ENCODE peak calls at places on chromosomes 11 and 22, in nine cellular contexts. F is right atrium auricular region, P is breast epithelium, M is thoracic aorta, Z is fibroblast of pulmonary artery, O is astrocyte of the spinal cord, T is tibial artery, C is HFF-Myc, I is GM20000. Q is an unnamed sample.

GRCh38 chr22:37181681-37182080 is 6.4 kb downstream of the C1QTNF6 start:
- DNase-seq in T (no peak), M (no peak), C (no peak), I (no peak), P (no peak), O (no peak), F (no peak), Z (no peak), Q (no peak)

GRCh38 chr11:57777969-57778317 is 16.3 kb downstream of the CTNND1 start:
- DNase-seq in Z (peak), T (no peak), F (no peak), M (no peak), I (no peak), O (peak), C (no peak), P (no peak), Q (no peak)

GRCh38 chr11:119100246-119100959 is 1.2 kb downstream of the DPAGT1 start:
- DNase-seq in P (no peak), O (peak), F (no peak), T (no peak), M (no peak), I (no peak), Z (peak), C (no peak), Q (no peak)

GRCh38 chr11:73236205-73236765 is 18.2 kb downstream of the P2RY2 start:
- DNase-seq in I (no peak), P (no peak), Z (no peak), T (no peak), M (no peak), C (no peak), F (no peak), O (no peak), Q (no peak)

GRCh38 chr11:60781286-60782044 is 3.7 kb upstream of the MS4A10 start:
- DNase-seq in C (no peak), I (peak), Z (no peak), T (no peak), M (no peak), O (no peak), F (no peak), P (no peak), Q (no peak)

GRCh38 chr11:1706634-1707400 is 9.8 kb downstream of the KRTAP5-6 start:
- DNase-seq in Z (no peak), C (no peak), T (no peak), I (no peak), F (no peak), O (no peak), P (no peak), M (no peak), Q (no peak)

GRCh38 chr11:125960771-125961170 is 14.9 kb downstream of the VSIG10L2 start:
- DNase-seq in T (no peak), I (no peak), Z (no peak), C (no peak), M (no peak), P (no peak), O (no peak), F (no peak), Q (no peak)

GRCh38 chr11:108501396-108501795 is 3.2 kb upstream of the POGLUT3 start:
- DNase-seq in C (no peak), F (no peak), T (no peak), P (no peak), Z (no peak), I (no peak), O (no peak), M (no peak), Q (no peak)

GRCh38 chr22:24093855-24094254 is 82.8 kb downstream of the CABIN1 start:
- DNase-seq in T (peak), P (no peak), C (no peak), O (no peak), F (no peak), M (no peak), Z (no peak), I (no peak), Q (no peak)

GRCh38 chr11:8060801-8061554 is 20.0 kb upstream of the TUB start:
- DNase-seq in I (no peak), P (no peak), M (no peak), O (peak), Z (peak), C (no peak), T (peak), F (peak), Q (no peak)

GRCh38 chr22:19879248-19879575 is 24.5 kb upstream of the GNB1L start:
- DNase-seq in F (no peak), M (no peak), T (peak), O (no peak), C (no peak), Z (no peak), P (no peak), I (no peak), Q (no peak)

GRCh38 chr22:19169002-19169946 is 9.3 kb downstream of the SLC25A1 start:
- DNase-seq in P (no peak), T (no peak), I (no peak), C (no peak), F (no peak), O (no peak), M (no peak), Z (no peak), Q (no peak)

GRCh38 chr11:12119502-12119901 is 9.1 kb downstream of the MICAL2 start:
- DNase-seq in T (no peak), C (no peak), O (no peak), P (no peak), F (no peak), I (no peak), Z (no peak), M (no peak), Q (no peak)

GRCh38 chr22:48581821-48582469 is 1245.7 kb downstream of the BRD1 start:
- DNase-seq in F (no peak), C (no peak), M (no peak), Z (peak), T (no peak), P (no peak), I (no peak), O (no peak), Q (no peak)

GRCh38 chr11:126317681-126318641 is 14.1 kb downstream of the DCPS start:
- DNase-seq in T (peak), I (no peak), F (peak), C (peak), M (no peak), Z (peak), P (peak), O (peak), Q (no peak)

GRCh38 chr11:71086687-71087258 is 165.6 kb downstream of the SHANK2 start:
- DNase-seq in M (no peak), T (no peak), O (peak), F (no peak), C (no peak), I (no peak), P (no peak), Z (peak), Q (no peak)
- TF ChIP-seq CTCF in M (no peak), T (peak), O (peak), F (peak), C (peak), I (peak), P (no peak), Z (peak), Q (no peak)

GRCh38 chr11:15725246-15725645 is 610.5 kb downstream of the INSC start:
- DNase-seq in M (no peak), O (no peak), F (no peak), C (no peak), P (no peak), Z (no peak), I (no peak), T (no peak), Q (no peak)

GRCh38 chr11:15723966-15724365 is 609.2 kb downstream of the INSC start:
- DNase-seq in P (no peak), T (no peak), Z (no peak), I (no peak), M (no peak), F (no peak), O (no peak), C (no peak), Q (no peak)

GRCh38 chr11:15724611-15725010 is 609.9 kb downstream of the INSC start:
- DNase-seq in M (no peak), C (no peak), F (no peak), P (no peak), O (no peak), Z (no peak), I (no peak), T (no peak), Q (no peak)

GRCh38 chr11:15727125-15727524 is 612.4 kb downstream of the INSC start:
- DNase-seq in Z (no peak), C (no peak), F (no peak), I (no peak), P (no peak), T (no peak), O (no peak), M (no peak), Q (no peak)

GRCh38 chr11:15726221-15726746 is 611.6 kb downstream of the INSC start:
- DNase-seq in I (no peak), F (no peak), O (no peak), P (no peak), C (no peak), M (no peak), T (no peak), Z (no peak), Q (no peak)
- TF ChIP-seq CTCF in I (no peak), F (no peak), O (no peak), P (no peak), C (no peak), M (no peak), T (no peak), Z (no peak), Q (no peak)

GRCh38 chr22:31107206-31108118 is at the start of gene SELENOM:
- DNase-seq in T (peak), Z (peak), F (peak), O (peak), M (peak), I (peak), P (peak), C (peak), Q (peak)

GRCh38 chr22:31106651-31107205 is 640 bp downstream of the SELENOM start:
- DNase-seq in I (no peak), C (no peak), F (no peak), O (no peak), T (peak), Z (peak), M (no peak), P (no peak), Q (no peak)

GRCh38 chr22:31104869-31105268 is 2.5 kb downstream of the SELENOM start:
- DNase-seq in T (peak), O (no peak), M (no peak), P (no peak), C (no peak), F (no peak), Z (no peak), I (no peak), Q (no peak)

GRCh38 chr22:31105282-31105929 is 2.0 kb downstream of the SELENOM start:
- DNase-seq in M (no peak), F (no peak), P (no peak), Z (no peak), C (no peak), O (no peak), I (no peak), T (no peak), Q (no peak)

DNA sequence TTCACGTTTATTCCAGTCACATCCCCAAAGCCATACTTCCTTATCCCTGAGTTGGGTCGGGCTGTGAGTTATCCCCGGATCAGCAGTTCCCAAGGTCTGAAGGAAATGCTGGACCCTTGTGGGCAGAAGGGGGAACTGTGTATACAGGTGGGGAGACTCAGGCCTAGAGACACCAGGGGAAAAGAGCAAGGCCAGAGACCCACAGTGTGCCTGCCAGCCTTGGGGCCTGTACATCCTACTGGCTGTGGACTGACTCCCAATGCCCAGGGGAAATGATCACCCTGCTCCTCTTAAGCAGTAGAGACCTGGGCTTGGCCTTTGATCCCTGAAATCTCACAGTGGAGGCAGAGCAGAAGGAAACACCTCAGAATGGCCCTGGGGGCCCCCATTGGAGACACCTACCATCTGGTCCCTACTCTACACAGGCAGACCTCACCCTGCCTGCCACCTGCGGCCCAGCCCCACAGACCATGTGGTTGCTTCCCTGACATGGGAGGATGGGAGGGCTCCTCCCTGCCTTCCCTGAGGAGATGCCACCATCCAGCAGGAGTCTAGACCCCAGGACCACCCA is 1.3 kb downstream of the SELENOM start:
- DNase-seq in Z (no peak), M (no peak), C (no peak), P (no peak), F (no peak), I (no peak), T (peak), O (no peak), Q (no peak)
- TF ChIP-seq CTCF in Z (peak), M (peak), C (no peak), P (peak), F (no peak), I (no peak), T (no peak), O (no peak), Q (no peak)

GRCh38 chr22:30635273-30636225 is at the start of gene SLC35E4:
- DNase-seq in I (peak), T (peak), O (peak), P (peak), Z (peak), C (peak), M (peak), F (peak), Q (peak)
- TF ChIP-seq CTCF in I (no peak), T (peak), O (peak), P (peak), Z (peak), C (peak), M (peak), F (no peak), Q (no peak)

GRCh38 chr11:6234314-6235031 is at the start of gene FHIP1B:
- DNase-seq in I (peak), F (peak), P (peak), C (peak), O (peak), M (peak), Z (peak), T (peak), Q (peak)
- TF ChIP-seq CTCF in I (no peak), F (no peak), P (no peak), C (no peak), O (no peak), M (no peak), Z (no peak), T (no peak), Q (no peak)

DNA sequence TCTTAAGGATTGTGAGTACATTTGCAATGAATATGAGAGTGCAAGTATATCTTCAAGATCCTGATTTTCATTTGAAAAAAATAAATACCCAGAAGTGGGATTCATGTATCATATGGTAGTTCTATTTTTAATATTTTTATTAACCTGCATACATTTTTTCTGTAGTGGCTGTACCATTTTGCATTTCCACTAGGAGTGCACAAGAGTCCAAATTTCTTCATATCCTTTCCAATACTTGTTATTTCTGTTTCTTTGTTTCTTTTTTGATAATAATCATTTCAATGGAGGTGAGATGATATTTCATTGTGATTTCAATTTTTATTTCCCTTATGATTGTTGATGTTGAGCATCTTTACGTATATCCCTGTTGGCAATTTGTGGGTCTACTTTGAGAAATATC is 759.8 kb upstream of the CNTN5 start:
- DNase-seq in M (no peak), Z (peak), P (no peak), T (no peak), C (no peak), I (no peak), F (no peak), O (no peak), Q (no peak)
- TF ChIP-seq CTCF in M (no peak), Z (peak), P (no peak), T (no peak), C (no peak), I (no peak), F (peak), O (peak), Q (no peak)

GRCh38 chr22:43850529-43850928 is 11.8 kb downstream of the SULT4A1 start:
- DNase-seq in O (no peak), C (no peak), I (no peak), M (no peak), F (no peak), T (no peak), Z (no peak), P (no peak), Q (no peak)
- TF ChIP-seq CTCF in O (no peak), C (no peak), I (no peak), M (no peak), F (no peak), T (no peak), Z (no peak), P (no peak), Q (no peak)

Q was measured in omental fat pad.